ENCODE peak calls at places on chromosomes 11 and 22, in seven cellular contexts. B, T, J, A, O, L and Y are unnamed samples.

GRCh38 chr11:10109836-10110235 is 184.2 kb downstream of the SBF2 start:
- DNase-seq in B (peak; percentile 66), T (no peak), J (no peak), A (no peak), O (no peak), L (no peak), Y (no peak)

GRCh38 chr11:48087974-48088681 is 107.8 kb downstream of the PTPRJ start:
- DNase-seq in B (no peak), T (no peak), J (no peak), A (peak; percentile 53), O (no peak), L (no peak), Y (no peak)

GRCh38 chr22:24421428-24421931 is 5.9 kb upstream of the ADORA2A start:
- DNase-seq in B (no peak), T (no peak), J (no peak), A (no peak), O (no peak), L (peak; percentile 44), Y (peak; percentile 77)

GRCh38 chr11:17725174-17725573 is 5.8 kb downstream of the MYOD1 start:
- DNase-seq in B (no peak), T (no peak), J (peak; percentile 46), A (no peak), O (no peak), L (no peak), Y (no peak)

GRCh38 chr11:72326151-72326842 is 82.3 kb upstream of the PHOX2A start:
- DNase-seq in B (no peak), T (no peak), J (no peak), A (no peak), O (peak; percentile 16), L (peak; percentile 18), Y (no peak)

GRCh38 chr11:119461250-119461963 is 38.4 kb upstream of the THY1 start:
- DNase-seq in B (no peak), T (no peak), J (no peak), A (no peak), O (no peak), L (no peak), Y (no peak)

GRCh38 chr11:108713076-108713790 is 48.4 kb downstream of the DDX10 start:
- DNase-seq in B (no peak), T (no peak), J (no peak), A (no peak), O (no peak), L (no peak), Y (no peak)

GRCh38 chr22:39300198-39300830 is 19.1 kb downstream of the RPL3 start:
- DNase-seq in B (no peak), T (no peak), J (no peak), A (no peak), O (no peak), L (no peak), Y (no peak)

GRCh38 chr11:13143486-13144297 is 133.9 kb upstream of the BMAL1 start:
- DNase-seq in B (no peak), T (no peak), J (no peak), A (no peak), O (no peak), L (no peak), Y (peak; percentile 45)

GRCh38 chr11:17703951-17704350 is 15.4 kb upstream of the MYOD1 start:
- DNase-seq in B (no peak), T (no peak), J (no peak), A (no peak), O (no peak), L (no peak), Y (no peak)

GRCh38 chr11:112705148-112705547 is 256.1 kb upstream of the NCAM1 start:
- DNase-seq in B (no peak), T (no peak), J (no peak), A (no peak), O (no peak), L (no peak), Y (no peak)

GRCh38 chr11:111086058-111086457 is 159.5 kb upstream of the POU2AF2 start:
- DNase-seq in B (no peak), T (no peak), J (no peak), A (peak; percentile 79), O (no peak), L (no peak), Y (no peak)

GRCh38 chr11:11985016-11985715 is 23.3 kb downstream of the DKK3 start:
- DNase-seq in B (no peak), T (no peak), J (no peak), A (no peak), O (no peak), L (no peak), Y (no peak)

GRCh38 chr11:134634897-134635831 is 223.1 kb upstream of the B3GAT1 start:
- DNase-seq in B (no peak), T (no peak), J (peak; percentile 41), A (no peak), O (no peak), L (no peak), Y (peak; percentile 37)

GRCh38 chr11:38824573-38824972 is 2226.5 kb upstream of the RAG2 start:
- DNase-seq in B (no peak), T (no peak), J (no peak), A (no peak), O (no peak), L (no peak), Y (peak; percentile 3)

GRCh38 chr11:32311351-32312077 is 123.8 kb downstream of the WT1 start:
- DNase-seq in B (no peak), T (no peak), J (no peak), A (no peak), O (no peak), L (no peak), Y (no peak)

GRCh38 chr11:1073261-1073724 is 1.4 kb upstream of the MUC2 start:
- DNase-seq in B (peak; percentile 4), T (no peak), J (peak; percentile 77), A (no peak), O (no peak), L (no peak), Y (no peak)

GRCh38 chr11:34002420-34002819 is 49.1 kb upstream of the CAPRIN1 start:
- DNase-seq in B (no peak), T (no peak), J (no peak), A (no peak), O (no peak), L (no peak), Y (peak; percentile 11)

GRCh38 chr11:316031-316701 is 2.3 kb downstream of the IFITM1 start:
- DNase-seq in B (no peak), T (no peak), J (no peak), A (no peak), O (no peak), L (no peak), Y (no peak)